ENCODE peak calls at places on chromosomes 3 and 15, in eight cellular contexts. H, B, J, W, D, V, P and K are unnamed samples.

GRCh38 chr3:71128951-71129350 is 454.6 kb downstream of the FOXP1 start:
- DNase-seq in H (no peak), B (no peak), W (no peak), J (no peak), D (no peak), V (peak; percentile 14), P (no peak), K (no peak)

GRCh38 chr3:107117922-107118576 is 259.2 kb upstream of the CCDC54 start:
- DNase-seq in P (peak; percentile 62), B (no peak), J (peak; percentile 61), D (peak; percentile 55), W (peak; percentile 40), H (no peak), V (no peak), K (peak; percentile 10)

GRCh38 chr15:62407962-62408361 is 242.9 kb upstream of the C2CD4B start:
- DNase-seq in J (no peak), W (no peak), B (no peak), D (no peak), P (no peak), H (no peak), V (no peak), K (no peak)

GRCh38 chr3:160602259-160602658 is 36.9 kb upstream of the KPNA4 start:
- DNase-seq in V (no peak), J (no peak), P (no peak), H (no peak), W (no peak), B (no peak), D (no peak), K (no peak)

GRCh38 chr3:160454995-160455394 is 5.4 kb upstream of the TRIM59 start:
- DNase-seq in J (no peak), H (no peak), W (no peak), D (no peak), P (no peak), B (no peak), V (no peak), K (no peak)

GRCh38 chr3:8416965-8417364 is 84.7 kb upstream of the LMCD1 start:
- DNase-seq in P (no peak), B (no peak), V (no peak), D (no peak), W (no peak), H (peak; percentile 73), J (peak; percentile 43), K (no peak)

GRCh38 chr3:126612464-126613205 is 42.3 kb downstream of the TXNRD3 start:
- DNase-seq in H (no peak), V (no peak), P (no peak), J (no peak), W (no peak), B (no peak), D (no peak), K (no peak)

GRCh38 chr15:89091667-89092220 is 3.5 kb downstream of the ABHD2 start:
- DNase-seq in H (no peak), J (no peak), P (no peak), V (no peak), D (no peak), W (peak; percentile 65), B (no peak), K (no peak)

GRCh38 chr15:72319360-72319984 is 485 bp downstream of the CELF6 start:
- DNase-seq in J (peak; percentile 93), W (peak; percentile 25), P (peak; percentile 42), D (peak; percentile 60), H (peak; percentile 87), V (peak; percentile 30), B (no peak), K (no peak)

GRCh38 chr3:112437146-112438022 is 61.9 kb downstream of the BTLA start:
- DNase-seq in V (peak; percentile 21), D (no peak), P (peak; percentile 27), W (no peak), H (no peak), B (no peak), J (peak; percentile 45), K (no peak)

GRCh38 chr3:161291191-161291901 is 70.2 kb downstream of the NMD3 start:
- DNase-seq in H (no peak), J (no peak), P (no peak), D (no peak), V (no peak), W (peak; percentile 81), B (no peak), K (peak; percentile 74)

GRCh38 chr3:12507871-12508281 is 23.6 kb downstream of the TSEN2 start:
- DNase-seq in V (no peak), J (no peak), D (no peak), P (peak; percentile 90), W (no peak), B (no peak), H (no peak), K (no peak)

GRCh38 chr15:75648156-75649000 is 666 bp downstream of the SNX33 start:
- DNase-seq in W (peak; percentile 54), H (peak; percentile 81), J (peak; percentile 69), B (no peak), V (no peak), P (peak; percentile 32), D (no peak), K (peak; percentile 36)

GRCh38 chr3:42819351-42819965 is 10.2 kb downstream of the ACKR2 start:
- DNase-seq in V (no peak), J (peak; percentile 35), D (no peak), W (no peak), B (no peak), P (no peak), H (no peak), K (no peak)

GRCh38 chr3:107690522-107691138 is 167.9 kb downstream of the BBX start:
- DNase-seq in P (peak; percentile 30), D (no peak), W (peak; percentile 70), H (no peak), V (peak; percentile 19), B (no peak), J (no peak), K (peak; percentile 38)

GRCh38 chr3:127373701-127374625 is 86.1 kb upstream of the PRR20G start:
- DNase-seq in W (peak; percentile 3), J (peak; percentile 72), D (no peak), H (peak; percentile 66), V (no peak), B (no peak), P (no peak), K (no peak)

GRCh38 chr3:179172546-179172945 is 24.4 kb downstream of the PIK3CA start:
- DNase-seq in V (no peak), H (no peak), D (no peak), B (no peak), P (no peak), W (no peak), J (no peak), K (no peak)

GRCh38 chr15:95134306-95135100 is 903.1 kb downstream of the MCTP2 start:
- DNase-seq in J (no peak), B (no peak), D (no peak), H (no peak), V (no peak), W (no peak), P (no peak), K (no peak)

GRCh38 chr3:123816673-123817207 is 67.4 kb downstream of the MYLK start:
- DNase-seq in B (no peak), W (no peak), V (no peak), J (no peak), H (no peak), P (no peak), D (no peak), K (no peak)

GRCh38 chr15:74842581-74843444 is at the start of gene ULK3:
- DNase-seq in D (peak; percentile 85), B (peak; percentile 84), H (peak; percentile 96), V (peak; percentile 92), P (peak; percentile 85), W (peak; percentile 91), J (peak; percentile 95), K (peak; percentile 96)

GRCh38 chr3:141373232-141373631 is 4.9 kb downstream of the ZBTB38 start:
- DNase-seq in D (no peak), V (no peak), W (no peak), J (no peak), P (no peak), B (no peak), H (no peak), K (no peak)

GRCh38 chr3:37935756-37936666 is 54.6 kb upstream of the VILL start:
- DNase-seq in H (no peak), W (no peak), V (no peak), D (no peak), B (no peak), J (no peak), P (peak; percentile 91), K (no peak)

GRCh38 chr15:78050441-78050809 is 27.1 kb downstream of the TBC1D2B start:
- DNase-seq in V (peak; percentile 61), P (no peak), H (no peak), J (no peak), D (no peak), B (no peak), W (no peak), K (no peak)

GRCh38 chr3:119161240-119161639 is 12.2 kb upstream of the UPK1B start:
- DNase-seq in W (no peak), D (no peak), P (no peak), V (no peak), B (no peak), J (no peak), H (no peak), K (no peak)

GRCh38 chr3:136250862-136251460 is 821 bp downstream of the PCCB start:
- DNase-seq in D (peak; percentile 64), W (peak; percentile 80), V (no peak), B (no peak), P (peak; percentile 28), J (peak; percentile 42), H (peak; percentile 80), K (peak; percentile 65)

GRCh38 chr3:12541625-12542024 is 3.7 kb downstream of the MKRN2OS start:
- DNase-seq in P (no peak), V (no peak), B (no peak), H (no peak), J (peak; percentile 68), W (peak; percentile 55), D (no peak), K (no peak)

GRCh38 chr15:34619151-34619550 is 35.7 kb upstream of the GOLGA8B start:
- DNase-seq in H (no peak), J (no peak), D (no peak), B (no peak), W (no peak), P (no peak), V (no peak), K (no peak)

GRCh38 chr15:95174281-95174680 is 942.9 kb downstream of the MCTP2 start:
- DNase-seq in D (no peak), W (no peak), H (no peak), P (peak; percentile 30), B (no peak), V (no peak), J (no peak), K (no peak)

GRCh38 chr15:87949214-87949933 is 307.2 kb downstream of the NTRK3 start:
- DNase-seq in J (no peak), H (no peak), B (no peak), V (no peak), P (no peak), W (no peak), D (no peak), K (no peak)

GRCh38 chr15:63491116-63491817 is 13.1 kb upstream of the USP3 start:
- DNase-seq in J (no peak), V (no peak), D (no peak), B (no peak), P (no peak), H (no peak), W (no peak), K (no peak)

GRCh38 chr3:53725308-53725995 is 120.8 kb downstream of the CHDH start:
- DNase-seq in V (no peak), P (no peak), D (no peak), W (no peak), H (no peak), B (no peak), J (no peak), K (no peak)

GRCh38 chr15:68383161-68384074 is 48.5 kb downstream of the ITGA11 start:
- DNase-seq in W (peak; percentile 23), V (peak; percentile 46), D (no peak), J (peak; percentile 27), P (peak; percentile 16), H (peak; percentile 13), B (no peak), K (peak; percentile 26)

GRCh38 chr3:108225221-108225620 is 3.0 kb upstream of the IFT57 start:
- DNase-seq in W (no peak), B (no peak), P (no peak), J (no peak), D (no peak), V (no peak), H (no peak), K (no peak)